ENCODE peak calls at places on chromosomes 2 and 18, in seven cellular contexts. O, Z, N, T, K, X and G are unnamed samples.

GRCh38 chr2:50952596-50952995 is 79.3 kb downstream of the NRXN1 start:
- DNase-seq in Z (no peak), O (peak; percentile 67), N (no peak), K (no peak), T (no peak), X (no peak), G (no peak)

GRCh38 chr2:77397763-77398162 is 124.4 kb downstream of the LRRTM4 start:
- DNase-seq in K (no peak), O (no peak), N (no peak), T (no peak), X (no peak), Z (no peak), G (no peak)

GRCh38 chr2:225598426-225598825 is 198.9 kb downstream of the NYAP2 start:
- DNase-seq in O (no peak), T (no peak), N (no peak), Z (no peak), X (no peak), K (no peak), G (no peak)

GRCh38 chr2:84959045-84959493 is 11.9 kb upstream of the KCMF1 start:
- DNase-seq in T (no peak), K (peak; percentile 82), X (no peak), O (peak; percentile 90), N (no peak), Z (no peak), G (no peak)

GRCh38 chr2:181683518-181684453 is 3.5 kb upstream of the NEUROD1 start:
- DNase-seq in N (no peak), T (no peak), X (no peak), O (peak; percentile 18), K (no peak), Z (no peak), G (no peak)

GRCh38 chr2:234494361-234495075 is 2.4 kb downstream of the ARL4C start:
- DNase-seq in K (peak; percentile 58), N (peak; percentile 17), Z (no peak), T (no peak), X (no peak), O (peak; percentile 66), G (no peak)

GRCh38 chr2:120909102-120909501 is 173.4 kb downstream of the GLI2 start:
- DNase-seq in X (no peak), O (no peak), Z (no peak), N (no peak), K (no peak), T (no peak), G (no peak)

GRCh38 chr2:240468300-240469238 is 33.1 kb downstream of the GPC1 start:
- DNase-seq in Z (no peak), T (peak; percentile 74), O (no peak), K (no peak), N (no peak), X (no peak), G (peak; percentile 4)

GRCh38 chr2:170025223-170025622 is 152.7 kb upstream of the MYO3B start:
- DNase-seq in Z (no peak), O (no peak), K (no peak), X (no peak), T (no peak), N (no peak), G (no peak)

GRCh38 chr2:64858541-64859031 is 130.6 kb upstream of the SLC1A4 start:
- DNase-seq in O (no peak), X (peak; percentile 34), K (no peak), Z (no peak), T (no peak), N (no peak), G (no peak)

GRCh38 chr2:190499976-190500588 is 34.4 kb downstream of the NEMP2 start:
- DNase-seq in K (no peak), X (no peak), Z (peak; percentile 67), N (peak; percentile 6), T (no peak), O (peak; percentile 8), G (no peak)

GRCh38 chr2:237257471-237257951 is 156.5 kb downstream of the COL6A3 start:
- DNase-seq in K (no peak), X (no peak), O (peak; percentile 89), T (no peak), N (no peak), Z (no peak), G (peak; percentile 59)

GRCh38 chr2:83531211-83531610 is 927.9 kb downstream of the SUCLG1 start:
- DNase-seq in O (no peak), N (no peak), Z (no peak), X (no peak), K (no peak), T (no peak), G (no peak)

GRCh38 chr18:21270453-21270852 is 28.4 kb downstream of the GREB1L start:
- DNase-seq in O (no peak), Z (no peak), N (peak; percentile 59), K (peak; percentile 0), T (no peak), X (no peak), G (no peak)

GRCh38 chr2:75108937-75109482 is 90.3 kb downstream of the TACR1 start:
- DNase-seq in O (no peak), X (no peak), T (no peak), Z (no peak), N (no peak), K (no peak), G (no peak)

GRCh38 chr2:1830936-1831616 is 86.8 kb upstream of the PXDN start:
- DNase-seq in N (no peak), O (peak; percentile 7), Z (no peak), T (no peak), K (no peak), X (no peak), G (no peak)

GRCh38 chr18:47795448-47795843 is 135.0 kb downstream of the SMAD2 start:
- DNase-seq in N (no peak), X (no peak), K (no peak), Z (no peak), O (no peak), T (no peak), G (no peak)

GRCh38 chr2:217223222-217223930 is 363.5 kb upstream of the TNP1 start:
- DNase-seq in O (peak; percentile 99), K (peak; percentile 52), Z (no peak), X (no peak), N (no peak), T (no peak), G (peak; percentile 52)

GRCh38 chr2:55364189-55365055 is 55.2 kb downstream of the CCDC88A start:
- DNase-seq in N (peak; percentile 43), K (peak; percentile 57), O (peak; percentile 98), T (no peak), X (peak; percentile 35), Z (no peak), G (no peak)

GRCh38 chr2:20326163-20326780 is 24.4 kb downstream of the PUM2 start:
- DNase-seq in X (peak; percentile 23), N (peak; percentile 72), O (peak; percentile 68), K (peak; percentile 66), Z (peak; percentile 58), T (no peak), G (no peak)

GRCh38 chr2:23588106-23588505 is 203.1 kb downstream of the KLHL29 start:
- DNase-seq in X (no peak), Z (no peak), T (no peak), N (no peak), O (no peak), K (no peak), G (no peak)

GRCh38 chr2:26246818-26247217 is 2.1 kb downstream of the HADHB start:
- DNase-seq in O (peak; percentile 67), Z (no peak), X (peak; percentile 84), K (peak; percentile 28), T (no peak), N (no peak), G (no peak)

GRCh38 chr2:36492216-36492945 is 105.6 kb downstream of the FEZ2 start:
- DNase-seq in X (no peak), T (no peak), O (peak; percentile 83), K (peak; percentile 40), Z (no peak), N (no peak), G (no peak)
- H3K27ac ChIP-seq in X (peak overlapping the region; percentile 45), T (no peak overlapping the region), O (peak overlapping the region; percentile 74), K (peak overlapping the region; percentile 63), Z (no peak overlapping the region), N (no peak overlapping the region), G (peak overlapping the region; percentile 8)

DNA sequence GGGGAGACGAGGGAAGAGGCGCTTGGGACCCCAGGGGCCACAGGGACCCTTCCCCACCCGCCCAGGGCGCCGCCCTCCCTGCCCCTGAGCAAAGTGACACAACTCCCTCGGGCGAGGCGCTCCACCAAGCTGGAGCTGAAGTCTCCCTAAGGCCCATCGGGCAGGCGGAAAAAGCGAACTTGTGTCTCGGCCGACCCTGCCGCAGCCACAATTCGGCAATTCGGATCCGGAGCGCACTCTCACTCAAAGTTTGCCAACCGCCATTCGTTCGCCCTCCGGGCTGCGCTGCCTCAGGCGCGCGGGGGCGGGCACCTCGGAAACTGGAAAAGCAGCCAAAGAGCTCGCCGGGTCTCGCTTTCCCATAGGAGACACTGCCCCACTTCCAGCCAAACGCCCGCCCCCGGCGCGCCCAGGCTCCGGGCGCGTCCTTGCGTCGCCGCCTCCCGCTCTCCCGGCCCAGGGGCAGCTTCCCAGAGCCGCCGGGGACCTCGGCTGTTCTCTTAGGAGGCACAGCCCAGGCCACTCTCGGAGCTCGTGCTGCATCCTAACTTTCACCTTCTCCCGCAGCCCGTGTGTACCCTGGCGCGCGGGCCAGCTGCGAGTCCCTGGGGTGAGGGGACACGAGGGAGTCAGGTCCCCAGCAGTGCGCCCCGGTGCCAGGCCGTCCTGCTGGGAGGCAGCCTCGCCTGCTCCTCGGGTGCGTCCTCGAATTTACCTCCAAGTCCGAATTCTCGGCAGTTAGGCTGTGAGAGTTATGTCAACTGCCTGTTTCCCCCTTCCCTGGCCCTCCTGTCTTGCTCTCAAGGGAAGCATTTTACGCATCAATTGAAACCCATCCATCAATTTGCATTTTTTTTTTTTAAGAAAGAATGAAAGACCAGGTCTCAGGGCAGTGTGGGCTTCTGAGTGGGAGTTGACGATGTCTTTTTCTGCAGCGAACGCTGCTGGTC is 1.4 kb upstream of the KCTD1 start:
- DNase-seq in T (peak; percentile 82), Z (peak; percentile 12), O (peak; percentile 38), K (peak; percentile 72), N (peak; percentile 72), X (peak; percentile 29), G (peak; percentile 43)
- TF ChIP-seq POLR2A in T (no peak), Z (no peak), O (no peak), K (peak; percentile 26), N (no peak), X (peak; percentile 10), G (peak; percentile 48)

DNA sequence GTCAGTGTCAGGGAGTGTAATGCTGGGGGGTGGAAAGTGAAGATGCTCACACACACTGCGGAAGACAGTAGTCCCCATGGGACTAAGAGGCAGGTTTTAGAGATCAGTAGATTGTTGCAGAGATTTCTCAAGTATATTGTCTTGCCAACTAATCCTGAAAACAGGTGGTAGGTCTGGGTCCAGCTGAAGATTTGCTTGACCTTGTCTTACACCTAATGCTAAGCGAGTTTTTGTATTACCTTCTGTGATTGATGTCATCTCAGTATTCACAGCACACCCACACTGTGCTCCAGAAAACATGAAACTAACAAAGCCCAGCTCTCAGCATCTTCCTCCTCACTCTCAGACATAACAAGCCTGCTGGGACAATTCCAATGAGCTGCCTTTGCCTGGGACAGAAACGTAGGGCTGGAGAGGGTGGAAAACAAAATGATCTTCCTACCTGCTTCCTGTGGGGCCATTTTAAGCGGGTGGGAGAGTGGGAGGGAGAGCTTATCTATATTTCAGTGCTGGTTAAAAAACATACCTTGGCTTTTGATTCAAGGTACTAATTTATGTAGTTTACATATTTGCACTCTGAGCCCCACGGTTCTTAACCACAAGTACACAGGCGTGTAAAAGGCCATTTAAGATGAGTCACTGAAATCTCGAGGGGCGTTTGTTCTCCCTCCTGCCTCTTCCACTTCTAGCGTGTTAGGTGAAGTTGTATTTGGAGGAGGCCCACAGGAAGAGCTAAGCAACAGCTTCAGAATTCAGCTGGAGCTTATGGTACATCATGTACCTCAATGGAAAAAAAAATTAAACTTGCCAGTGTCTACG is 23.1 kb upstream of the RBMS1 start:
- DNase-seq in Z (no peak), X (no peak), K (no peak), T (no peak), O (peak; percentile 38), N (peak; percentile 9), G (no peak)
- H3K4me3 ChIP-seq in Z (no peak overlapping the region), X (no peak overlapping the region), K (no peak overlapping the region), T (no peak overlapping the region), O (no peak overlapping the region), N (no peak overlapping the region), G (no peak overlapping the region)

GRCh38 chr18:79506191-79507075 is 110.7 kb downstream of the NFATC1 start:
- DNase-seq in X (peak; percentile 44), O (no peak), Z (no peak), N (peak; percentile 81), T (peak; percentile 77), K (no peak), G (peak; percentile 62)
- H3K27ac ChIP-seq in X (peak overlapping the region; percentile 90), O (no peak overlapping the region), Z (no peak overlapping the region), N (peak overlapping the region; percentile 55), T (peak overlapping the region; percentile 80), K (no peak overlapping the region), G (peak overlapping the region; percentile 91)